ENCODE peak calls at places on chromosomes 1 and 21, in four cellular contexts. One of them, this sample, is unnamed.

GRCh38 chr21:16002872-16003466 is 273.2 kb downstream of the USP25 start:
- DNase-seq in A549: peak
- DNase-seq in stomach: no peak
- DNase-seq in transverse colon: no peak
- DNase-seq in this sample: no peak

GRCh38 chr1:21366288-21366687 is 73.6 kb upstream of the NBPF3 start:
- DNase-seq in transverse colon: no peak
- DNase-seq in stomach: no peak
- DNase-seq in A549: no peak
- DNase-seq in this sample: no peak

GRCh38 chr21:36713746-36714145 is 14.8 kb downstream of the SIM2 start:
- DNase-seq in stomach: no peak
- DNase-seq in transverse colon: no peak
- DNase-seq in A549: no peak
- DNase-seq in this sample: no peak

GRCh38 chr1:221794079-221794670 is 52.3 kb upstream of the DUSP10 start:
- DNase-seq in transverse colon: no peak
- DNase-seq in A549: no peak
- DNase-seq in stomach: no peak
- DNase-seq in this sample: no peak

GRCh38 chr21:14686466-14687276 is 140.6 kb upstream of the SAMSN1 start:
- DNase-seq in stomach: no peak
- DNase-seq in transverse colon: no peak
- DNase-seq in A549: no peak
- DNase-seq in this sample: no peak

GRCh38 chr21:39730418-39731107 is 14.4 kb upstream of the IGSF5 start:
- DNase-seq in stomach: no peak
- DNase-seq in transverse colon: no peak
- DNase-seq in A549: no peak
- DNase-seq in this sample: no peak

GRCh38 chr1:154703207-154703606 is 95.2 kb upstream of the ADAR start:
- DNase-seq in A549: no peak
- DNase-seq in stomach: no peak
- DNase-seq in transverse colon: no peak
- DNase-seq in this sample: no peak

GRCh38 chr1:97245682-97246081 is 524.1 kb downstream of the PTBP2 start:
- DNase-seq in stomach: no peak
- DNase-seq in transverse colon: no peak
- DNase-seq in A549: no peak
- DNase-seq in this sample: no peak

GRCh38 chr21:19029816-19030215 is 626.2 kb upstream of the TMPRSS15 start:
- DNase-seq in stomach: no peak
- DNase-seq in A549: no peak
- DNase-seq in transverse colon: no peak
- DNase-seq in this sample: no peak

GRCh38 chr1:203300441-203301330 is 4.6 kb upstream of the BTG2 start:
- DNase-seq in A549: no peak
- DNase-seq in transverse colon: no peak
- DNase-seq in stomach: no peak
- DNase-seq in this sample: no peak

GRCh38 chr1:60171793-60172192 is 98.2 kb upstream of the C1orf87 start:
- DNase-seq in transverse colon: no peak
- DNase-seq in stomach: no peak
- DNase-seq in A549: no peak
- DNase-seq in this sample: no peak

GRCh38 chr1:185774384-185774783 is 40.2 kb downstream of the HMCN1 start:
- DNase-seq in A549: no peak
- DNase-seq in stomach: no peak
- DNase-seq in transverse colon: no peak
- DNase-seq in this sample: no peak

GRCh38 chr1:5745776-5746610 is 246.2 kb downstream of the NPHP4 start:
- DNase-seq in A549: peak
- DNase-seq in stomach: peak
- DNase-seq in transverse colon: peak
- DNase-seq in this sample: peak

GRCh38 chr21:32423320-32423719 is 10.8 kb downstream of the EVA1C start:
- DNase-seq in transverse colon: no peak
- DNase-seq in stomach: no peak
- DNase-seq in A549: no peak
- DNase-seq in this sample: no peak

GRCh38 chr1:162218546-162218945 is 149.1 kb downstream of the NOS1AP start:
- DNase-seq in stomach: no peak
- DNase-seq in transverse colon: no peak
- DNase-seq in A549: no peak
- DNase-seq in this sample: no peak

GRCh38 chr1:107480548-107480947 is 339.7 kb downstream of the NTNG1 start:
- DNase-seq in stomach: peak
- DNase-seq in A549: no peak
- DNase-seq in transverse colon: peak
- DNase-seq in this sample: no peak

DNA sequence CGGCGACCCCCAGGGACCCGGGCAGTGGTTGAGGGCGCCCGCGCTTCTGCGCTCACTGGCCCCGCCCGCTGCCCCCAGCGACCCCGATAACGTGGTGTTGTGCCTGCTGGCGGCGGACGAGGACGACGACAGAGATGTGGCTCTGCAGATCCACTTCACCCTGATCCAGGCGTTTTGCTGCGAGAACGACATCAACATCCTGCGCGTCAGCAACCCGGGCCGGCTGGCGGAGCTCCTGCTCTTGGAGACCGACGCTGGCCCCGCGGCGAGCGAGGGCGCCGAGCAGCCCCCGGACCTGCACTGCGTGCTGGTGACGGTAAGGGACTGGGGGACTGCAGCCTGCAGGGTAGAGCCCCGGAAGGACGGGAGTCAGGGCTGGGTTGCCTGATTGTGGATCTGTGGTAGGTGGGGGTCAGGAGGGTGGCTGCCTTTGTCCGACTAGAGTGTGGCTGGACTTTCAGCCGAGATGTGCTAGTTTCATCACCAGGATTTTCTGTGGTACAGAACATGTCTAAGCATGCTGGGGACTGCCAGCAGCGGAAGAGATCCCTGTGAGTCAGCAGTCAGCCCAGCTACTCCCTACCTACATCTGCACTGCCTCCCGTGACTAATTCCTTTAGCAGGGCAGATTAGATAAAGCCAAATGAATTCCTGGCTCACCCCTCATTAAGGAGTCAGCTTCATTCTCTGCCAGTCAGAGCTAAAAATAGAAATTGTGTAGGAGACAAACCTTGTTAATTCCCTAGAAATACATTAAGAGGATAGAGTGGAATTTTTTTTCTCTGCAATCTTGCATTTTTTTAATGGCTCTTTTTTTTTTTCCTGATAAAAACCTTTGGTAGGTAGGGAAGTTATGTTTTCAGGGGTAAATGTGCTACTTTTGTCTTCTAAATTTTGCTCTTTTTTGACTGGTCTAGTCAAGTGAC is 1.5 kb downstream of the GADD45A start:
- DNase-seq in transverse colon: peak
- DNase-seq in A549: peak
- DNase-seq in stomach: peak
- DNase-seq in this sample: peak
- TF ChIP-seq EP300 in transverse colon: peak
- TF ChIP-seq EP300 in A549: no peak
- TF ChIP-seq EP300 in stomach: peak
- TF ChIP-seq EP300 in this sample: no peak

GRCh38 chr1:159005161-159005560 is 4.5 kb upstream of the IFI16 start:
- DNase-seq in transverse colon: no peak
- DNase-seq in A549: no peak
- DNase-seq in stomach: no peak
- DNase-seq in this sample: no peak
- H3K4me3 ChIP-seq in transverse colon: no peak
- H3K4me3 ChIP-seq in A549: no peak
- H3K4me3 ChIP-seq in stomach: no peak
- H3K4me3 ChIP-seq in this sample: no peak

DNA sequence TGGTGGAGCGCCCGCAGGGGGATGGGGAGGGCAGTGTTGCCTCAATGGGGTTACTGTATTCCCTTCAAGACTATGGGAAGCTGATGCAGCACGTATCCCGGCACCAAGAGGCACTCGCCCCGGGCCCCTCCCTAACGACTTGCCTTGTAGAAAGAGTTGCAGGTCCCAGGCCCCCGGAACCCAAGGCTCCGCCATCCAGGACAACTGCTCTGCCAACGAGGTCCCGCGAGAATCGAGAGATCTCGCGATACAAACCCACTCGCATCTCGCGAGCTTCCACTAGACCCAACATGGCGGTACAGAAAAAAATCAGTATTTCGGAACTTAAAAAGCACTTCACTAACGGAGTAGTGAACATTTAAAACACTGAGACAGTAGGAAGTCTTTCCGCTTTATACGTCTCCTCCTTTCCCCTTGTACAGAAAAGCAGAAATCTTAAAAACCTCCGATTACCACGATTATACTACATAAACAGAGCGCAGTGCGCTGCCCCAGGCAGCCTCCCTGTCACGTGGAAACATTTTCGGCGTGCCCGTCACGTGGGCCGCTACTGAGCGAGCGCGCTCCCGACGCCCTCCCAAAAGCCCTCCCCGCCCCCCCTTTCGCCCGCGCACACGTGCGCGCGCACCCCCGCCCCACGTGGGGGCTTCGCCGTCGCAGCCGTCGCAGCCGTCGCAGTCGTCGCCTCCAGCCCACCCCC is at the start of gene ZZZ3:
- DNase-seq in A549: peak
- DNase-seq in stomach: peak
- DNase-seq in transverse colon: peak
- DNase-seq in this sample: peak
- TF ChIP-seq EP300 in A549: no peak
- TF ChIP-seq EP300 in stomach: no peak
- TF ChIP-seq EP300 in transverse colon: no peak
- TF ChIP-seq EP300 in this sample: no peak

GRCh38 chr21:38120984-38121855 is 135.6 kb upstream of the KCNJ15 start:
- DNase-seq in transverse colon: no peak
- DNase-seq in stomach: no peak
- DNase-seq in A549: no peak
- DNase-seq in this sample: no peak

GRCh38 chr21:38114717-38115333 is 142.0 kb upstream of the KCNJ15 start:
- DNase-seq in A549: no peak
- DNase-seq in stomach: no peak
- DNase-seq in transverse colon: no peak
- DNase-seq in this sample: no peak

GRCh38 chr21:38119793-38120192 is 137.0 kb upstream of the KCNJ15 start:
- DNase-seq in transverse colon: no peak
- DNase-seq in stomach: no peak
- DNase-seq in A549: no peak
- DNase-seq in this sample: no peak

GRCh38 chr21:38112219-38112789 is 144.5 kb upstream of the KCNJ15 start:
- DNase-seq in transverse colon: no peak
- DNase-seq in A549: no peak
- DNase-seq in stomach: no peak
- DNase-seq in this sample: no peak

DNA sequence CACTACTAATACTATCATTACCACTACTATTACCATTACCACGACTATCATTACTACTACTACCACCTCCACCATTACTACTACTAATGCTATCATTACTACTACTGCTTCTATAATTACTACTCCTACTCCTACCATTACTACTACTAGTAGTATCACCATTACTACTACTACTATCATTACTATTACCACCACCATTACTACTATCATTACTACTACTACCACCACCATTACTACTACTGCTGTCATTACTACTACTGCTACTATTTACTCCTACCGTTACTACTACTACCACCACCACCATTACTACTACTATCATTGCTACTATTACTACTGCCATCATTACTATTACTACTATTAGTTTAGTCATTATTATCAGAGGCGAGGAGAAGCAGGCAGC is 140.9 kb upstream of the KCNJ15 start:
- DNase-seq in A549: no peak
- DNase-seq in stomach: no peak
- DNase-seq in transverse colon: no peak
- DNase-seq in this sample: no peak
- H3K4me3 ChIP-seq in A549: no peak
- H3K4me3 ChIP-seq in stomach: no peak
- H3K4me3 ChIP-seq in transverse colon: no peak
- H3K4me3 ChIP-seq in this sample: no peak